ENCODE peak calls at places on chromosome 6, in ten cellular contexts. E is right cardiac atrium; B is endodermal cell; S is K562; F is GM12878; X is tibial nerve; A is CD4-positive, alpha-beta memory T cell; V is A549; R is left ventricle myocardium inferior; C is heart right ventricle. I is an unnamed sample.

GRCh38 chr6:44762496-44762895 is 375.0 kb downstream of the CDC5L start:
- DNase-seq in F (no peak), X (no peak), C (no peak), A (no peak), R (no peak), V (no peak), B (no peak), S (no peak), E (no peak), I (no peak)

GRCh38 chr6:133705071-133705470 is 183.8 kb upstream of the TCF21 start:
- DNase-seq in C (no peak), A (no peak), B (no peak), F (no peak), E (no peak), X (no peak), S (no peak), R (no peak), V (no peak), I (no peak)

GRCh38 chr6:28134015-28134414 is 7.7 kb upstream of the ZKSCAN8 start:
- DNase-seq in C (no peak), V (peak; percentile 8), B (peak; percentile 59), S (peak; percentile 72), E (no peak), F (no peak), R (no peak), X (no peak), A (no peak), I (no peak)

GRCh38 chr6:38876470-38876869 is 161.4 kb downstream of the DNAH8 start:
- DNase-seq in V (no peak), F (no peak), S (no peak), E (no peak), C (no peak), X (no peak), B (no peak), A (peak; percentile 65), R (no peak), I (peak; percentile 20)

GRCh38 chr6:33419580-33420492 is at the start of gene SYNGAP1:
- DNase-seq in R (peak; percentile 74), S (peak; percentile 73), X (peak; percentile 65), F (no peak), V (no peak), E (peak; percentile 90), C (peak; percentile 70), B (peak; percentile 84), A (no peak), I (no peak)

GRCh38 chr6:15490242-15491100 is 172.4 kb downstream of the DTNBP1 start:
- DNase-seq in S (no peak), B (peak; percentile 43), X (no peak), V (no peak), R (no peak), E (no peak), C (no peak), F (no peak), A (no peak), I (no peak)

GRCh38 chr6:112153926-112154621 is 66.7 kb downstream of the FAM229B start:
- DNase-seq in B (no peak), R (no peak), E (no peak), C (no peak), A (no peak), S (no peak), V (peak; percentile 1), F (no peak), X (no peak), I (no peak)

GRCh38 chr6:35402856-35403191 is 49.3 kb upstream of the FANCE start:
- DNase-seq in V (no peak), C (no peak), R (no peak), F (no peak), X (no peak), B (no peak), E (no peak), A (no peak), S (no peak), I (no peak)

DNA sequence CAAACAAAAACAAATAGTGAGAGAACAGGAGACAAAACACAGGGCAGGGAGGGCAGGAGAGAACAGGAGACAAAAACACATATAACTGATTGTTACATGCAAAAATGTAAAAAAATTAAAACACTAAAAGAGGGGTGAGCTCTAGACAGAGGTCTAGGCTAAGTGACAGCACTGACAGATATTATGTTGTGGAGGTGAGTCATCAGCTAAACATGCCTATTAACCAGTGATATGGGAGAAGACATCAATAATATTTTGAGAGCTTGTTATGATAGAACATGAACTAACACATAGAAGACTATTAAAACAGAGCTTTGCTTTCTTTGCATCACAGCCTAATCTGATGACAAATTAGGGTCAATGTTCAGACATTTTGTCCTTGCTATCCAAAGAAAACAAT is 972.7 kb downstream of the PRIM2 start:
- DNase-seq in S (no peak), A (no peak), X (no peak), R (no peak), V (no peak), C (no peak), F (no peak), E (no peak), B (no peak), I (no peak)
- H3K9me3 ChIP-seq in S (no peaks in the 10 kb centered on the region), A (no peaks in the 10 kb centered on the region), X (no peaks in the 10 kb centered on the region), R (no peaks in the 10 kb centered on the region), V (no peaks in the 10 kb centered on the region), C (no peaks in the 10 kb centered on the region), F (no peaks in the 10 kb centered on the region), E (no peaks in the 10 kb centered on the region), B (peaks cover 59% of the 10 kb centered on the region), I (no peaks in the 10 kb centered on the region)

DNA sequence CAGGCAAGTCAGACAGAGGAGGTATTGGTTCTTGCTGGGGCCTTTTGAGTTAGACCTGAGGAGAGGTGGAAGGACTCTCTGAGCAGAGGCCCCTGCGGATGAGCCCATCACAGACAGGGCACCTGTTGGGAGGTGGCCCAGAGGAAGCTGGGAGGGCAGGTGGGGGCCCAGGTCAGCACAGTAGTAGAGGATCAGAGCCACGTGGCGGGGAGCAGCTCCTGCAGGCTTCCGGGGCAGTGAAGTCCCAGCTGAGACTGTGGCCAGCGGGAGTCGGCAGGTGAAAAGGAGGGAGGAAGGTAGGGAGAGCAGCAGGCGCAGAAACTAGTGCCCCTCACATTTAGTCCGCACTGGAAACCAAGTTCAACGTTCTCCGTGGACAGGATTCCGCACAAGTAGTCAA is 61.8 kb downstream of the RSPH3 start:
- DNase-seq in V (no peak), X (no peak), F (no peak), B (no peak), S (no peak), R (no peak), E (no peak), A (no peak), C (no peak), I (no peak)
- H3K9me3 ChIP-seq in V (no peaks in the 10 kb centered on the region), X (peaks cover 7% of the 10 kb centered on the region), F (no peaks in the 10 kb centered on the region), B (peaks cover 6% of the 10 kb centered on the region), S (no peaks in the 10 kb centered on the region), R (peaks cover 10% of the 10 kb centered on the region), E (no peaks in the 10 kb centered on the region), A (no peaks in the 10 kb centered on the region), C (no peaks in the 10 kb centered on the region), I (no peaks in the 10 kb centered on the region)

GRCh38 chr6:170578909-170579308 is 5.5 kb downstream of the PDCD2 start:
- DNase-seq in B (no peak), F (no peak), A (no peak), E (no peak), C (no peak), S (no peak), R (no peak), V (no peak), X (no peak), I (no peak)
- H3K9me3 ChIP-seq in B (no peaks in the 10 kb centered on the region), F (no peaks in the 10 kb centered on the region), A (no peaks in the 10 kb centered on the region), E (no peaks in the 10 kb centered on the region), C (no peaks in the 10 kb centered on the region), S (no peaks in the 10 kb centered on the region), R (no peaks in the 10 kb centered on the region), V (no peaks in the 10 kb centered on the region), X (no peaks in the 10 kb centered on the region), I (no peaks in the 10 kb centered on the region)

GRCh38 chr6:168363811-168364792 is 44.5 kb upstream of the DACT2 start:
- DNase-seq in R (no peak), S (no peak), C (no peak), X (no peak), V (no peak), E (no peak), F (no peak), A (no peak), B (peak; percentile 78), I (no peak)

GRCh38 chr6:168366473-168366872 is 46.9 kb upstream of the DACT2 start:
- DNase-seq in E (no peak), V (no peak), A (no peak), C (no peak), R (no peak), B (no peak), X (no peak), S (no peak), F (no peak), I (no peak)

GRCh38 chr6:168365422-168366165 is 46.0 kb upstream of the DACT2 start:
- DNase-seq in B (no peak), F (no peak), S (no peak), V (no peak), R (no peak), E (no peak), C (no peak), A (no peak), X (no peak), I (no peak)

GRCh38 chr6:168363302-168363701 is 43.7 kb upstream of the DACT2 start:
- DNase-seq in X (no peak), E (no peak), C (no peak), A (no peak), V (no peak), B (no peak), F (no peak), R (no peak), S (no peak), I (no peak)

GRCh38 chr6:168364793-168365421 is 45.3 kb upstream of the DACT2 start:
- DNase-seq in C (no peak), X (no peak), B (no peak), S (no peak), R (no peak), F (no peak), A (no peak), V (no peak), E (no peak), I (no peak)
- H3K9me3 ChIP-seq in C (peaks cover 1% of the 10 kb centered on the region), X (peaks cover 19% of the 10 kb centered on the region), B (peaks cover 24% of the 10 kb centered on the region), S (no peaks in the 10 kb centered on the region), R (peaks cover 14% of the 10 kb centered on the region), F (no peaks in the 10 kb centered on the region), A (no peaks in the 10 kb centered on the region), V (no peaks in the 10 kb centered on the region), E (no peaks in the 10 kb centered on the region), I (no peaks in the 10 kb centered on the region)

GRCh38 chr6:26646074-26646473 is 13.5 kb downstream of the ZNF322 start:
- DNase-seq in B (no peak), E (no peak), R (no peak), X (no peak), F (no peak), V (no peak), C (no peak), A (no peak), S (no peak), I (no peak)
- H3K9me3 ChIP-seq in B (peaks cover 67% of the 10 kb centered on the region), E (no peaks in the 10 kb centered on the region), R (peaks cover 18% of the 10 kb centered on the region), X (peaks cover 9% of the 10 kb centered on the region), F (peaks cover 42% of the 10 kb centered on the region), V (peaks cover 89% of the 10 kb centered on the region), C (no peaks in the 10 kb centered on the region), A (no peaks in the 10 kb centered on the region), S (peaks cover 8% of the 10 kb centered on the region), I (no peaks in the 10 kb centered on the region)

DNA sequence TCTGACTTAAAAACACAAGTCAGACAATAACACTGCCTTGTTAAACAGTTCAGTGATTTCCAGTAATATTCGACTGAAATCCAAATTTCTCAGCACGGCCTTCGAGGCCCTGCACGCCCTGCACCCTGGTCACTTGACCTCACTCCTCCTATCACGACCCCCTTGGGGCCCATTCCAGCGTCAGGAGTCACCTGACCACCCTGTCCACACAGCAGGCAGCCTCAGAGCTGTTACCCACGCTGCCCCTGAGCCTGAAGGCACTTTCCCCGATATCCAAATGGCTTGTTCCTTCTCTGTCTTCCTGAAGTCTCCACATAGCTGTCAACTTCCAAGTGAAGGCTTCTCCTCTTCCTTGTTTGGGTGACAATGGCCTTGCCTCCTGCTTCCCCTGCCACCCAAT is 33.1 kb upstream of the SMOC2 start:
- DNase-seq in S (no peak), C (no peak), V (no peak), X (no peak), R (no peak), A (no peak), F (no peak), E (no peak), B (peak; percentile 22), I (no peak)
- H3K9me3 ChIP-seq in S (no peaks in the 10 kb centered on the region), C (no peaks in the 10 kb centered on the region), V (no peaks in the 10 kb centered on the region), X (no peaks in the 10 kb centered on the region), R (no peaks in the 10 kb centered on the region), A (no peaks in the 10 kb centered on the region), F (no peaks in the 10 kb centered on the region), E (no peaks in the 10 kb centered on the region), B (no peaks in the 10 kb centered on the region), I (no peaks in the 10 kb centered on the region)

I was measured in T-helper 17 cell.